ENCODE peak calls at places on chromosomes 6 and 20, in six cellular contexts. One of them, this sample, is unnamed.

GRCh38 chr20:53389516-53389915 is 204.1 kb downstream of the ZNF217 start:
- DNase-seq in transverse colon: no peak
- DNase-seq in activated naive CD8-positive, alpha-beta T cell treated with anti-CD3 and anti-CD28 coated beads, Interleukin-2, amount 50 U/mL, for 16 hours: no peak
- DNase-seq in astrocyte of the spinal cord: no peak
- DNase-seq in OCI-M1: no peak
- DNase-seq in Panc1: no peak
- DNase-seq in this sample: no peak

GRCh38 chr6:130796313-130796905 is 30.8 kb upstream of the SMLR1 start:
- DNase-seq in activated naive CD8-positive, alpha-beta T cell treated with anti-CD3 and anti-CD28 coated beads, Interleukin-2, amount 50 U/mL, for 16 hours: no peak
- DNase-seq in Panc1: no peak
- DNase-seq in astrocyte of the spinal cord: peak; percentile 80
- DNase-seq in OCI-M1: no peak
- DNase-seq in transverse colon: no peak
- DNase-seq in this sample: no peak

GRCh38 chr20:41476013-41476441 is 109.4 kb upstream of the EMILIN3 start:
- DNase-seq in astrocyte of the spinal cord: peak; percentile 79
- DNase-seq in Panc1: no peak
- DNase-seq in activated naive CD8-positive, alpha-beta T cell treated with anti-CD3 and anti-CD28 coated beads, Interleukin-2, amount 50 U/mL, for 16 hours: no peak
- DNase-seq in transverse colon: peak; percentile 16
- DNase-seq in OCI-M1: peak; percentile 21
- DNase-seq in this sample: peak; percentile 45

GRCh38 chr6:129598244-129599187 is 111.5 kb downstream of the ARHGAP18 start:
- DNase-seq in Panc1: peak; percentile 63
- DNase-seq in transverse colon: no peak
- DNase-seq in OCI-M1: peak; percentile 93
- DNase-seq in activated naive CD8-positive, alpha-beta T cell treated with anti-CD3 and anti-CD28 coated beads, Interleukin-2, amount 50 U/mL, for 16 hours: no peak
- DNase-seq in astrocyte of the spinal cord: peak; percentile 86
- DNase-seq in this sample: no peak

GRCh38 chr6:21665101-21665435 is 71.5 kb downstream of the SOX4 start:
- DNase-seq in OCI-M1: no peak
- DNase-seq in transverse colon: no peak
- DNase-seq in Panc1: no peak
- DNase-seq in activated naive CD8-positive, alpha-beta T cell treated with anti-CD3 and anti-CD28 coated beads, Interleukin-2, amount 50 U/mL, for 16 hours: no peak
- DNase-seq in astrocyte of the spinal cord: no peak
- DNase-seq in this sample: no peak

GRCh38 chr6:82711992-82712788 is 348.6 kb downstream of the TPBG start:
- DNase-seq in OCI-M1: no peak
- DNase-seq in Panc1: no peak
- DNase-seq in astrocyte of the spinal cord: peak; percentile 18
- DNase-seq in transverse colon: no peak
- DNase-seq in activated naive CD8-positive, alpha-beta T cell treated with anti-CD3 and anti-CD28 coated beads, Interleukin-2, amount 50 U/mL, for 16 hours: no peak
- DNase-seq in this sample: no peak

GRCh38 chr20:54920491-54920890 is 445.1 kb downstream of the DOK5 start:
- DNase-seq in transverse colon: no peak
- DNase-seq in Panc1: no peak
- DNase-seq in OCI-M1: no peak
- DNase-seq in astrocyte of the spinal cord: no peak
- DNase-seq in activated naive CD8-positive, alpha-beta T cell treated with anti-CD3 and anti-CD28 coated beads, Interleukin-2, amount 50 U/mL, for 16 hours: no peak
- DNase-seq in this sample: no peak

GRCh38 chr6:142844065-142844755 is 100.8 kb downstream of the HIVEP2 start:
- DNase-seq in astrocyte of the spinal cord: peak; percentile 64
- DNase-seq in activated naive CD8-positive, alpha-beta T cell treated with anti-CD3 and anti-CD28 coated beads, Interleukin-2, amount 50 U/mL, for 16 hours: no peak
- DNase-seq in Panc1: no peak
- DNase-seq in OCI-M1: peak; percentile 19
- DNase-seq in transverse colon: no peak
- DNase-seq in this sample: no peak

GRCh38 chr20:61439251-61439650 is 187.2 kb downstream of the CDH4 start:
- DNase-seq in OCI-M1: no peak
- DNase-seq in Panc1: no peak
- DNase-seq in transverse colon: no peak
- DNase-seq in activated naive CD8-positive, alpha-beta T cell treated with anti-CD3 and anti-CD28 coated beads, Interleukin-2, amount 50 U/mL, for 16 hours: no peak
- DNase-seq in astrocyte of the spinal cord: no peak
- DNase-seq in this sample: no peak

GRCh38 chr6:3320238-3320637 is 61.5 kb downstream of the PSMG4 start:
- DNase-seq in Panc1: no peak
- DNase-seq in transverse colon: no peak
- DNase-seq in OCI-M1: no peak
- DNase-seq in activated naive CD8-positive, alpha-beta T cell treated with anti-CD3 and anti-CD28 coated beads, Interleukin-2, amount 50 U/mL, for 16 hours: no peak
- DNase-seq in astrocyte of the spinal cord: no peak
- DNase-seq in this sample: peak; percentile 14

GRCh38 chr20:38209736-38210405 is 44.8 kb upstream of the TGM2 start:
- DNase-seq in astrocyte of the spinal cord: no peak
- DNase-seq in Panc1: no peak
- DNase-seq in activated naive CD8-positive, alpha-beta T cell treated with anti-CD3 and anti-CD28 coated beads, Interleukin-2, amount 50 U/mL, for 16 hours: no peak
- DNase-seq in transverse colon: no peak
- DNase-seq in OCI-M1: no peak
- DNase-seq in this sample: no peak

GRCh38 chr20:18916886-18917785 is 103.6 kb downstream of the SCP2D1 start:
- DNase-seq in transverse colon: no peak
- DNase-seq in Panc1: no peak
- DNase-seq in OCI-M1: no peak
- DNase-seq in astrocyte of the spinal cord: peak; percentile 43
- DNase-seq in activated naive CD8-positive, alpha-beta T cell treated with anti-CD3 and anti-CD28 coated beads, Interleukin-2, amount 50 U/mL, for 16 hours: no peak
- DNase-seq in this sample: no peak

GRCh38 chr6:5132741-5133140 is 47.6 kb downstream of the PPP1R3G start:
- DNase-seq in OCI-M1: no peak
- DNase-seq in activated naive CD8-positive, alpha-beta T cell treated with anti-CD3 and anti-CD28 coated beads, Interleukin-2, amount 50 U/mL, for 16 hours: no peak
- DNase-seq in astrocyte of the spinal cord: peak; percentile 82
- DNase-seq in Panc1: no peak
- DNase-seq in transverse colon: peak; percentile 44
- DNase-seq in this sample: peak; percentile 43

GRCh38 chr6:12909828-12910227 is 193.3 kb downstream of the PHACTR1 start:
- DNase-seq in transverse colon: no peak
- DNase-seq in Panc1: no peak
- DNase-seq in astrocyte of the spinal cord: no peak
- DNase-seq in activated naive CD8-positive, alpha-beta T cell treated with anti-CD3 and anti-CD28 coated beads, Interleukin-2, amount 50 U/mL, for 16 hours: no peak
- DNase-seq in OCI-M1: no peak
- DNase-seq in this sample: no peak

GRCh38 chr6:70292144-70292543 is 10.7 kb downstream of the COL9A1 start:
- DNase-seq in activated naive CD8-positive, alpha-beta T cell treated with anti-CD3 and anti-CD28 coated beads, Interleukin-2, amount 50 U/mL, for 16 hours: no peak
- DNase-seq in astrocyte of the spinal cord: no peak
- DNase-seq in OCI-M1: no peak
- DNase-seq in Panc1: no peak
- DNase-seq in transverse colon: no peak
- DNase-seq in this sample: no peak

GRCh38 chr6:31896856-31897611 is 464 bp downstream of the EHMT2 start:
- DNase-seq in astrocyte of the spinal cord: no peak
- DNase-seq in transverse colon: no peak
- DNase-seq in activated naive CD8-positive, alpha-beta T cell treated with anti-CD3 and anti-CD28 coated beads, Interleukin-2, amount 50 U/mL, for 16 hours: no peak
- DNase-seq in Panc1: no peak
- DNase-seq in OCI-M1: no peak
- DNase-seq in this sample: no peak

GRCh38 chr20:61803416-61803902 is 262.2 kb downstream of the TAF4 start:
- DNase-seq in astrocyte of the spinal cord: peak; percentile 7
- DNase-seq in Panc1: no peak
- DNase-seq in transverse colon: no peak
- DNase-seq in activated naive CD8-positive, alpha-beta T cell treated with anti-CD3 and anti-CD28 coated beads, Interleukin-2, amount 50 U/mL, for 16 hours: no peak
- DNase-seq in OCI-M1: no peak
- DNase-seq in this sample: no peak